ENCODE peak calls at places on chromosome X, in eight cellular contexts. W is left lobe of liver, N is pancreas, Y is WTC11, S is HepG2, P is mucosa of descending colon, Z is upper lobe of right lung, F is left lung. H is an unnamed sample.

GRCh38 chrX:145923376-145923775 is 105.7 kb downstream of the SLITRK2 start:
- ATAC-seq in Y (no peak), N (no peak), Z (no peak), S (no peak), W (no peak), F (no peak), P (no peak), H (no peak)

GRCh38 chrX:45200741-45201234 is at the start of gene DIPK2B:
- ATAC-seq in P (no peak), Y (no peak), F (peak), N (no peak), S (no peak), W (no peak), Z (peak), H (peak)

GRCh38 chrX:138710866-138711331 is 618 bp downstream of the FGF13 start:
- ATAC-seq in Z (no peak), Y (peak), P (no peak), F (no peak), S (peak), N (no peak), W (no peak), H (no peak)

GRCh38 chrX:107577933-107578332 is 50.4 kb upstream of the PRPS1 start:
- ATAC-seq in S (no peak), Z (no peak), Y (no peak), N (no peak), F (no peak), P (no peak), W (no peak), H (no peak)

GRCh38 chrX:71195959-71196727 is 26.9 kb upstream of the GJB1 start:
- ATAC-seq in N (no peak), S (peak), Y (peak), F (no peak), P (peak), W (no peak), Z (no peak), H (no peak)

GRCh38 chrX:96140796-96141195 is 543.8 kb upstream of the DIAPH2 start:
- ATAC-seq in Z (no peak), Y (no peak), W (no peak), F (no peak), N (no peak), S (no peak), P (no peak), H (no peak)

GRCh38 chrX:45803383-45803921 is 602.8 kb upstream of the DIPK2B start:
- ATAC-seq in W (no peak), Z (peak), P (peak), S (no peak), N (no peak), F (peak), Y (no peak), H (peak)

GRCh38 chrX:40120838-40121580 is 23.3 kb upstream of the BCOR start:
- ATAC-seq in W (no peak), S (no peak), Z (no peak), F (peak), Y (no peak), P (peak), N (no peak), H (peak)

GRCh38 chrX:20374866-20375530 is 108.3 kb upstream of the RPS6KA3 start:
- ATAC-seq in W (peak), Y (no peak), Z (peak), F (peak), P (peak), N (peak), S (peak), H (no peak)

GRCh38 chrX:37776987-37777325 is 2.9 kb upstream of the CYBB start:
- ATAC-seq in Z (no peak), Y (no peak), F (no peak), P (peak), S (no peak), W (no peak), N (no peak), H (no peak)

GRCh38 chrX:120457766-120458180 is 11.3 kb downstream of the LAMP2 start:
- ATAC-seq in Z (no peak), W (no peak), Y (no peak), S (no peak), F (peak), P (peak), N (no peak), H (peak)

GRCh38 chrX:135977611-135978010 is 3.8 kb upstream of the MMGT1 start:
- ATAC-seq in N (no peak), S (no peak), W (no peak), Y (no peak), P (no peak), F (no peak), Z (no peak), H (no peak)

GRCh38 chrX:65859299-65859698 is 180.6 kb downstream of the VSIG4 start:
- ATAC-seq in F (no peak), P (no peak), N (no peak), S (no peak), Z (no peak), W (no peak), Y (no peak), H (no peak)

GRCh38 chrX:112841820-112842157 is 1.2 kb upstream of the AMOT start:
- ATAC-seq in F (no peak), W (no peak), P (no peak), Z (no peak), Y (no peak), N (no peak), S (no peak), H (no peak)

GRCh38 chrX:49101629-49101984 is 21.9 kb upstream of the WDR45 start:
- ATAC-seq in Z (no peak), N (no peak), W (peak), F (peak), S (peak), Y (peak), P (peak), H (peak)

GRCh38 chrX:53116101-53116500 is 22.2 kb downstream of the KANTR start:
- ATAC-seq in P (peak), Y (no peak), F (peak), N (no peak), W (peak), S (no peak), Z (no peak), H (no peak)

GRCh38 chrX:68697465-68698125 is 50.1 kb downstream of the STARD8 start:
- ATAC-seq in S (no peak), W (peak), P (no peak), Z (no peak), Y (no peak), N (no peak), F (no peak), H (no peak)

GRCh38 chrX:153780678-153781427 is at the start of gene SRPK3:
- ATAC-seq in Z (no peak), Y (no peak), P (peak), N (peak), F (no peak), S (peak), W (peak), H (peak)

GRCh38 chrX:51144828-51145442 is 187.7 kb upstream of the NUDT10 start:
- ATAC-seq in N (no peak), F (peak), Y (peak), W (peak), P (peak), S (peak), Z (peak), H (no peak)

H was measured in esophagus mucosa.